ENCODE peak calls at places on chromosomes 12 and 14, in four cellular contexts. One of them, this sample, is unnamed.

GRCh38 chr14:86543531-86543930 is 1013.6 kb downstream of the FLRT2 start:
- DNase-seq in H9: no peak
- DNase-seq in IMR-90: no peak
- DNase-seq in mammary epithelial cell: no peak
- DNase-seq in this sample: no peak

GRCh38 chr14:100670017-100670974 is 56.4 kb upstream of the DLK1 start:
- DNase-seq in mammary epithelial cell: no peak
- DNase-seq in IMR-90: no peak
- DNase-seq in H9: no peak
- DNase-seq in this sample: no peak

GRCh38 chr12:28583771-28584261 is 393.6 kb downstream of the CCDC91 start:
- DNase-seq in IMR-90: peak; percentile 34
- DNase-seq in H9: no peak
- DNase-seq in mammary epithelial cell: peak; percentile 77
- DNase-seq in this sample: no peak

GRCh38 chr12:106248177-106248848 is 493 bp upstream of the CKAP4 start:
- DNase-seq in H9: peak; percentile 61
- DNase-seq in IMR-90: peak; percentile 81
- DNase-seq in mammary epithelial cell: peak; percentile 49
- DNase-seq in this sample: peak; percentile 78

GRCh38 chr12:78293039-78293686 is 462.5 kb downstream of the NAV3 start:
- DNase-seq in mammary epithelial cell: peak; percentile 12
- DNase-seq in H9: no peak
- DNase-seq in IMR-90: peak; percentile 28
- DNase-seq in this sample: peak; percentile 35

GRCh38 chr14:35877276-35877675 is 51.1 kb downstream of the BRMS1L start:
- DNase-seq in mammary epithelial cell: peak; percentile 17
- DNase-seq in H9: no peak
- DNase-seq in IMR-90: no peak
- DNase-seq in this sample: no peak

GRCh38 chr12:75994069-75994740 is 37.4 kb downstream of the PHLDA1 start:
- DNase-seq in IMR-90: no peak
- DNase-seq in mammary epithelial cell: no peak
- DNase-seq in H9: no peak
- DNase-seq in this sample: no peak

GRCh38 chr12:64125913-64126312 is 96.2 kb downstream of the KICS2 start:
- DNase-seq in H9: no peak
- DNase-seq in IMR-90: no peak
- DNase-seq in mammary epithelial cell: no peak
- DNase-seq in this sample: no peak

GRCh38 chr12:121299662-121300061 is 3.2 kb upstream of the CAMKK2 start:
- DNase-seq in H9: no peak
- DNase-seq in IMR-90: no peak
- DNase-seq in mammary epithelial cell: no peak
- DNase-seq in this sample: no peak

GRCh38 chr12:3256103-3256551 is 178.9 kb downstream of the TSPAN9 start:
- DNase-seq in mammary epithelial cell: no peak
- DNase-seq in H9: no peak
- DNase-seq in IMR-90: no peak
- DNase-seq in this sample: no peak

GRCh38 chr14:21311614-21312013 is 31.7 kb downstream of the RPGRIP1 start:
- DNase-seq in H9: no peak
- DNase-seq in mammary epithelial cell: no peak
- DNase-seq in IMR-90: no peak
- DNase-seq in this sample: no peak

GRCh38 chr14:31275731-31276130 is 68.1 kb upstream of the HECTD1 start:
- DNase-seq in H9: no peak
- DNase-seq in mammary epithelial cell: no peak
- DNase-seq in IMR-90: no peak
- DNase-seq in this sample: no peak

GRCh38 chr12:56374726-56375597 is 12.3 kb upstream of the APOF start:
- DNase-seq in mammary epithelial cell: no peak
- DNase-seq in IMR-90: peak; percentile 9
- DNase-seq in H9: no peak
- DNase-seq in this sample: no peak

GRCh38 chr12:1529862-1530591 is 64.4 kb downstream of the FBXL14 start:
- DNase-seq in mammary epithelial cell: no peak
- DNase-seq in IMR-90: no peak
- DNase-seq in H9: peak; percentile 51
- DNase-seq in this sample: no peak

GRCh38 chr12:49014547-49014946 is 4.0 kb downstream of the PRKAG1 start:
- DNase-seq in mammary epithelial cell: peak; percentile 17
- DNase-seq in H9: no peak
- DNase-seq in IMR-90: peak; percentile 55
- DNase-seq in this sample: no peak

GRCh38 chr12:89414851-89415250 is 62.5 kb upstream of the DUSP6 start:
- DNase-seq in IMR-90: peak; percentile 75
- DNase-seq in mammary epithelial cell: peak; percentile 3
- DNase-seq in H9: no peak
- DNase-seq in this sample: no peak

GRCh38 chr12:71576546-71576945 is 87.1 kb downstream of the ZFC3H1 start:
- DNase-seq in H9: no peak
- DNase-seq in mammary epithelial cell: no peak
- DNase-seq in IMR-90: no peak
- DNase-seq in this sample: no peak

DNA sequence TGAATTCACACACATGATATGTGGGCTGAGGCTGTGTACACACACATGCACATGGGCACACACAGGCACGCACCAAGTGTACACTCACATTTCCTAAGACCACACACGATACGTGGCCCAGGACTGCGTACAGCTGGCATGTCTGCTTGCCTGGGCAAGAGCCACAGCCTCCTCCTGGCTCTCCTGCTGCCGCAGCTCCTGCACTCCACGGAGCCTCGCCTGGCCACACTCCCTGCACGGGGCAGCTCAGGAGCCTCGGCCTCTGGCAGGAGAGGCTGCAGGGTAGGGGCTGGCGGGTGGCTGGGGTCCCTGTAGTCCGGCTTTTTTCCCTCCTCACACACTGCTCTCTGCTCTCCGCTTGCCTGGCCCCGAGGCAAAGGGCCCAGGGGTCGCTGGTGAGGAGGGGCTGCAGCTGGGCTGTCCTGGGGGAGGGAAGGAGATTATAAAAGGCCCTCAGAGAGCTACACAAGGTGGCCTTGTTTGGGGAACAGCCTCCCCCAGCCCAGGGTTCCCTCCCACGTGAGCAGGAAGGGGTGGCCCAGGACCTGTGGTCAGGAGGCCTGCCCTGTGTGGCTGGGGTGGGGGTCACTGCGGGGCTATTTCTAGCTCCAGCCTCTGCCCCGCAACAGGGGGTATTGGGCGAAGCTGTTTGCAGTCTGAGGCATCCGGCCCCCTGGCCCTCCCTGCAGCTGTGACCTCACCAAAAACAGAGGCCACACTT is 89.0 kb upstream of the SFSWAP start:
- DNase-seq in mammary epithelial cell: no peak
- DNase-seq in H9: peak; percentile 63
- DNase-seq in IMR-90: no peak
- DNase-seq in this sample: no peak
- H3K4me1 ChIP-seq in mammary epithelial cell: no peaks in the 10 kb centered on the region
- H3K4me1 ChIP-seq in H9: peaks cover 10% of the 10 kb centered on the region
- H3K4me1 ChIP-seq in IMR-90: no peaks in the 10 kb centered on the region
- H3K4me1 ChIP-seq in this sample: no peaks in the 10 kb centered on the region

GRCh38 chr12:12088147-12088546 is 17.4 kb downstream of the BCL2L14 start:
- DNase-seq in mammary epithelial cell: no peak
- DNase-seq in H9: peak; percentile 20
- DNase-seq in IMR-90: no peak
- DNase-seq in this sample: no peak
- TF ChIP-seq CTCF in mammary epithelial cell: no peak
- TF ChIP-seq CTCF in H9: no peak
- TF ChIP-seq CTCF in IMR-90: no peak
- TF ChIP-seq CTCF in this sample: no peak

DNA sequence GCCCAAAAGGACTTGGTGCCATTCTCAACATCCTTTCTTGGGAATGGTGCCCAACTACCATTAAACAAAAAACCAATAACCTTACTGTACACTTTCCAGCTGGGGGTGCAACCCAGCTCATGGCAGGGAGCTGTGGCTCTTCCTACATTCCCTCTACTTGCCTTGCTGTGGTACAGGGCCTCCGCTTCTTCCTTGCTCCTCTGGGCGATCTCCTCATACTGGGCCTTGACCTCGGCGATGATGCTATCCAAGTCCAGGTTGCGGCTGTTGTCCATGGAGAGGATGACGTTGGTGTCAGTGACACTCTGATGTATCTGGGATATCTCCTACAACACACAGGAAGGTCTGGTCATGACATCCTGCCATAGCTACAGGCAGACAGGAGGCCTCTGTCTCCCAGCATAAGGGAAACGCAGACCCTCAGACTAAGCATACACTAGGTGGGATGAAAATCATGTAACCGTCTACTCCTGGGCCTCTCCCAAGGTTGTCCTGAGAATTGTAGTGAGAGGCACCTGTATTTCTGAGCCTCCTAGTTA is 3.9 kb downstream of the KRT2 start:
- DNase-seq in mammary epithelial cell: no peak
- DNase-seq in IMR-90: no peak
- DNase-seq in H9: peak; percentile 12
- DNase-seq in this sample: no peak
- H3K4me1 ChIP-seq in mammary epithelial cell: no peaks in the 10 kb centered on the region
- H3K4me1 ChIP-seq in IMR-90: no peaks in the 10 kb centered on the region
- H3K4me1 ChIP-seq in H9: no peaks in the 10 kb centered on the region
- H3K4me1 ChIP-seq in this sample: peaks cover 6% of the 10 kb centered on the region

GRCh38 chr14:76566439-76566838 is 190.5 kb downstream of the ESRRB start:
- DNase-seq in mammary epithelial cell: no peak
- DNase-seq in IMR-90: no peak
- DNase-seq in H9: no peak
- DNase-seq in this sample: no peak

DNA sequence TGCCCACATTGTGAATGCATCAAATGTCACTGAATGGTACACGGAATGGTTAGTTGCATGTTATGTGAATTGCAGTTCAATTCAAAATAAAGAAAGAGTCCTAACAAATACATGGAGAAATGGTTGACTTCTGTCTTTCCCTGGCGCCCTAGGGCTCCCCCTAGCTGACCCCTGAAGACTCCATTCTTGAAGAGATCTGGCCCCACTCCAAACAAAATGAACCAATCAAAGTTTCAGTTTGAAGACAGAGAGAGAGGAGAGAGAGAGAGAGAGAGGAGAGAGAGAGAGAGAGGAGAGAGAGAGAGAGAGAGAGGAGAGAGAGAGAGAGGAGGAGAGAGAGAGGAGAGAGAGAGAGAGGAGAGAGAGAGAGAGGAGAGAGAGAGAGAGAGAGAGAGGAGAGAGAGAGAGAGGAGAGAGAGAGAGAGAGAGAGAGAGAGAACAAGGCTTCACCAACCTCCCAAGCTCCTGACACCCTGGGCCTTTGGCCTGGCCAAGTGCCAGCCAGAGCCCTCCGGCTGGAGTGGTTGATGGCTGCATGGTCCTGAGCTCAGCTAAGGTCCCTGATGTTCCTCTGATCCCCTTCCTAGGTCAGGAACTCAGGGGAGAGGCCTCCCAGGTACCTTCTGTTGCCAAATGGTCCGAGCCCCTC is 188.7 kb downstream of the ESRRB start:
- DNase-seq in mammary epithelial cell: peak; percentile 24
- DNase-seq in IMR-90: no peak
- DNase-seq in H9: peak; percentile 43
- DNase-seq in this sample: no peak
- TF ChIP-seq CTCF in mammary epithelial cell: peak; percentile 12
- TF ChIP-seq CTCF in IMR-90: no peak
- TF ChIP-seq CTCF in H9: peak; percentile 60
- TF ChIP-seq CTCF in this sample: no peak